ENCODE peak calls at places on chromosomes 2 and 18, in seven cellular contexts. One of them, this sample, is unnamed.

GRCh38 chr18:35697869-35698268 is 116.3 kb downstream of the GALNT1 start:
- DNase-seq in A549: no peak
- DNase-seq in CD8-positive, alpha-beta T cell: no peak
- DNase-seq in hepatocyte: no peak
- DNase-seq in lower leg skin: no peak
- DNase-seq in BE2C: no peak
- DNase-seq in cardiac muscle cell: no peak
- DNase-seq in this sample: peak

GRCh38 chr2:224969633-224970292 is 72.5 kb downstream of the DOCK10 start:
- DNase-seq in BE2C: no peak
- DNase-seq in CD8-positive, alpha-beta T cell: no peak
- DNase-seq in lower leg skin: no peak
- DNase-seq in hepatocyte: no peak
- DNase-seq in A549: no peak
- DNase-seq in cardiac muscle cell: no peak
- DNase-seq in this sample: no peak

GRCh38 chr2:21820271-21820670 is 696.5 kb downstream of the TDRD15 start:
- DNase-seq in cardiac muscle cell: no peak
- DNase-seq in hepatocyte: no peak
- DNase-seq in CD8-positive, alpha-beta T cell: no peak
- DNase-seq in A549: no peak
- DNase-seq in lower leg skin: no peak
- DNase-seq in BE2C: peak
- DNase-seq in this sample: no peak

GRCh38 chr18:37435150-37435872 is 130.3 kb downstream of the CELF4 start:
- DNase-seq in lower leg skin: no peak
- DNase-seq in A549: no peak
- DNase-seq in cardiac muscle cell: no peak
- DNase-seq in CD8-positive, alpha-beta T cell: no peak
- DNase-seq in hepatocyte: no peak
- DNase-seq in BE2C: no peak
- DNase-seq in this sample: peak

GRCh38 chr2:26609839-26610277 is 31.3 kb downstream of the CIB4 start:
- DNase-seq in CD8-positive, alpha-beta T cell: no peak
- DNase-seq in cardiac muscle cell: no peak
- DNase-seq in lower leg skin: no peak
- DNase-seq in BE2C: no peak
- DNase-seq in hepatocyte: no peak
- DNase-seq in A549: no peak
- DNase-seq in this sample: no peak

GRCh38 chr2:17719562-17720371 is 33.8 kb downstream of the SMC6 start:
- DNase-seq in A549: peak
- DNase-seq in BE2C: no peak
- DNase-seq in hepatocyte: peak
- DNase-seq in CD8-positive, alpha-beta T cell: no peak
- DNase-seq in lower leg skin: no peak
- DNase-seq in cardiac muscle cell: peak
- DNase-seq in this sample: peak

GRCh38 chr18:74416124-74416523 is 41.0 kb downstream of the DIPK1C start:
- DNase-seq in BE2C: no peak
- DNase-seq in A549: no peak
- DNase-seq in hepatocyte: no peak
- DNase-seq in CD8-positive, alpha-beta T cell: no peak
- DNase-seq in lower leg skin: no peak
- DNase-seq in cardiac muscle cell: no peak
- DNase-seq in this sample: no peak

GRCh38 chr2:230881840-230882239 is 17.1 kb downstream of the ITM2C start:
- DNase-seq in BE2C: peak
- DNase-seq in hepatocyte: no peak
- DNase-seq in CD8-positive, alpha-beta T cell: no peak
- DNase-seq in lower leg skin: no peak
- DNase-seq in cardiac muscle cell: no peak
- DNase-seq in A549: no peak
- DNase-seq in this sample: no peak

GRCh38 chr2:27742571-27742970 is 28.9 kb upstream of the MRPL33 start:
- DNase-seq in hepatocyte: no peak
- DNase-seq in A549: no peak
- DNase-seq in lower leg skin: no peak
- DNase-seq in BE2C: no peak
- DNase-seq in cardiac muscle cell: no peak
- DNase-seq in CD8-positive, alpha-beta T cell: no peak
- DNase-seq in this sample: no peak

GRCh38 chr18:26813043-26813442 is 52.5 kb downstream of the AQP4 start:
- DNase-seq in hepatocyte: peak
- DNase-seq in CD8-positive, alpha-beta T cell: no peak
- DNase-seq in A549: peak
- DNase-seq in lower leg skin: no peak
- DNase-seq in cardiac muscle cell: peak
- DNase-seq in BE2C: peak
- DNase-seq in this sample: peak

GRCh38 chr2:147515213-147515612 is 329.6 kb upstream of the ACVR2A start:
- DNase-seq in cardiac muscle cell: no peak
- DNase-seq in lower leg skin: no peak
- DNase-seq in BE2C: no peak
- DNase-seq in CD8-positive, alpha-beta T cell: no peak
- DNase-seq in A549: no peak
- DNase-seq in hepatocyte: peak
- DNase-seq in this sample: no peak

GRCh38 chr2:20447437-20448245 is 767 bp downstream of the RHOB start:
- DNase-seq in CD8-positive, alpha-beta T cell: no peak
- DNase-seq in cardiac muscle cell: peak
- DNase-seq in A549: peak
- DNase-seq in hepatocyte: peak
- DNase-seq in lower leg skin: peak
- DNase-seq in BE2C: peak
- DNase-seq in this sample: peak

GRCh38 chr2:69260666-69261065 is 126.4 kb downstream of the GFPT1 start:
- DNase-seq in hepatocyte: no peak
- DNase-seq in lower leg skin: no peak
- DNase-seq in CD8-positive, alpha-beta T cell: no peak
- DNase-seq in A549: no peak
- DNase-seq in cardiac muscle cell: no peak
- DNase-seq in BE2C: no peak
- DNase-seq in this sample: peak

GRCh38 chr2:216023055-216023648 is 9.8 kb upstream of the MREG start:
- DNase-seq in A549: peak
- DNase-seq in hepatocyte: peak
- DNase-seq in cardiac muscle cell: peak
- DNase-seq in BE2C: peak
- DNase-seq in lower leg skin: no peak
- DNase-seq in CD8-positive, alpha-beta T cell: no peak
- DNase-seq in this sample: peak

GRCh38 chr2:30334738-30335426 is 103.5 kb downstream of the LBH start:
- DNase-seq in CD8-positive, alpha-beta T cell: no peak
- DNase-seq in BE2C: no peak
- DNase-seq in cardiac muscle cell: no peak
- DNase-seq in hepatocyte: no peak
- DNase-seq in A549: peak
- DNase-seq in lower leg skin: no peak
- DNase-seq in this sample: no peak

GRCh38 chr2:126750506-126750905 is 94.5 kb downstream of the GYPC start:
- DNase-seq in BE2C: no peak
- DNase-seq in cardiac muscle cell: no peak
- DNase-seq in A549: no peak
- DNase-seq in lower leg skin: no peak
- DNase-seq in hepatocyte: no peak
- DNase-seq in CD8-positive, alpha-beta T cell: no peak
- DNase-seq in this sample: no peak

GRCh38 chr2:126748188-126748760 is 92.3 kb downstream of the GYPC start:
- DNase-seq in hepatocyte: no peak
- DNase-seq in A549: no peak
- DNase-seq in cardiac muscle cell: no peak
- DNase-seq in BE2C: no peak
- DNase-seq in CD8-positive, alpha-beta T cell: no peak
- DNase-seq in lower leg skin: no peak
- DNase-seq in this sample: no peak

GRCh38 chr2:126748929-126749518 is 93.1 kb downstream of the GYPC start:
- DNase-seq in hepatocyte: no peak
- DNase-seq in A549: no peak
- DNase-seq in cardiac muscle cell: no peak
- DNase-seq in BE2C: no peak
- DNase-seq in lower leg skin: no peak
- DNase-seq in CD8-positive, alpha-beta T cell: no peak
- DNase-seq in this sample: no peak

GRCh38 chr2:126751477-126751876 is 95.5 kb downstream of the GYPC start:
- DNase-seq in lower leg skin: no peak
- DNase-seq in cardiac muscle cell: no peak
- DNase-seq in CD8-positive, alpha-beta T cell: no peak
- DNase-seq in hepatocyte: no peak
- DNase-seq in BE2C: no peak
- DNase-seq in A549: no peak
- DNase-seq in this sample: no peak

GRCh38 chr2:126749537-126749936 is 93.6 kb downstream of the GYPC start:
- DNase-seq in A549: no peak
- DNase-seq in hepatocyte: no peak
- DNase-seq in lower leg skin: no peak
- DNase-seq in CD8-positive, alpha-beta T cell: no peak
- DNase-seq in BE2C: no peak
- DNase-seq in cardiac muscle cell: peak
- DNase-seq in this sample: no peak
- TF ChIP-seq CTCF in A549: no peak
- TF ChIP-seq CTCF in hepatocyte: no peak
- TF ChIP-seq CTCF in lower leg skin: no peak
- TF ChIP-seq CTCF in CD8-positive, alpha-beta T cell: no peak
- TF ChIP-seq CTCF in BE2C: no peak
- TF ChIP-seq CTCF in cardiac muscle cell: no peak
- TF ChIP-seq CTCF in this sample: no peak

DNA sequence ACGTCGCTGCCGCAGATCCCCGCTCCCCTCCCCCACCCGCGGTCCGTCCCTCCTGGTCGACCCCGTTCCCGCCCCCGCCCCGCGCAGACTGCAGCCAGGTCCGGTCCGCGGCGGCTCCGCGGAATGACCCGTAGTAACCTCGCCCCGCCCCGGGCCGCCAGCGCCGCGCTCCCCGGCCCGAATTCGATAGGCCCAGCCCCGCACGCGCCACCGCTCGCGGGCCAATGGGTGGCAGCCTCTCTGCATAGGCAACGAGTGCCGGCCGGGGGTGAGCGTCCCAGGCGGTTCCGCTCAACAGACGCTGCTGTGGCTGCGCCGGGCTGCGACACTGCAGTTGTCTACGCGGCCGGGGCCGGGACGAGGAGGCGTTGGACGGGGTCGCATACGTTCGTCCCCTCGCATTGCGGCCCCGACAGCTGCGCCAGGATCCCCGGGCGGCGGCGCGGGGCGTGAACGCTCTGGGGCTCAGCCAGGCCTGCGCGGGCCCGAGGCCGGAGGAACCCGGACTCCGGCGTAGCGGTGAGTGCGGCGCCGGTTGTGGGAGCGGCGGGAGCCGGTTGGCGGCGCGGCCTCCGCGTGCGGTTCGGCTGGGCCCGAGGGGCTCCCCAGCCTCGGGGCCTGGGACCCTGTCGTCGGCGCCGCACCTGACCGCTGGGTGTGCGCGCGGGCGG is at the start of gene ACSL3:
- DNase-seq in BE2C: peak
- DNase-seq in CD8-positive, alpha-beta T cell: peak
- DNase-seq in cardiac muscle cell: peak
- DNase-seq in A549: peak
- DNase-seq in hepatocyte: peak
- DNase-seq in lower leg skin: peak
- DNase-seq in this sample: peak
- H3K4me3 ChIP-seq in BE2C: peak
- H3K4me3 ChIP-seq in CD8-positive, alpha-beta T cell: peak
- H3K4me3 ChIP-seq in cardiac muscle cell: peak
- H3K4me3 ChIP-seq in A549: peak
- H3K4me3 ChIP-seq in hepatocyte: peak
- H3K4me3 ChIP-seq in lower leg skin: peak
- H3K4me3 ChIP-seq in this sample: peak

DNA sequence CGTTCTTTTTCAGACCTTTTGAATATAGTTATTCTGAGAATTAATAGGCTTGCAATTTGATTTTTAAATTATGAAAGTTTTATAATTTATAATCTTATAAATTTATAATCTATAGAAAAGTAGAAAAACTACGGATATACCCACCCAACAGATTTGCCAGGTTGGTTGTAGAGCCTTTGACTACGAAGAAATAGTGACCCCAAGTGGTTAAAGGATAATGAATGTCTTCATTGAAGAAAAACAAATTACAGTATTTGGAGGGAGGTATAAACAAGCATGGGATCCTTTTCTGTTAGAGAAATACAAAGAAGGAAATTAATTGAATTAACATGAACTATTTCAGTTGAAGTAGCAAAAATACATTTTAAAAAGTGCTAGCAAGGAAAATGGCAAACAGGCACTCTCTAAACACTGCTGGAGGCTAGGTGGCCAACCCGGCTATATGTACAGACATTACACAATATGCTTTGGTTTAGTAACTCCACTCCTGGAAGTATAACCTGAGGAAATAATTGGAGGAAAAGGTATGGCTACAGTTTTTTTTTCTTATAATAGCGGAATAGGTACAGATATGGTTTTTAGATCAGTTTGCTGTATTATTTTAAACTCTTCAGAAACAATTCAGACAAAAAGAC is 110.9 kb downstream of the MIB1 start:
- DNase-seq in CD8-positive, alpha-beta T cell: no peak
- DNase-seq in BE2C: no peak
- DNase-seq in A549: peak
- DNase-seq in cardiac muscle cell: peak
- DNase-seq in hepatocyte: peak
- DNase-seq in lower leg skin: no peak
- DNase-seq in this sample: peak
- TF ChIP-seq CTCF in CD8-positive, alpha-beta T cell: peak
- TF ChIP-seq CTCF in BE2C: peak
- TF ChIP-seq CTCF in A549: peak
- TF ChIP-seq CTCF in cardiac muscle cell: peak
- TF ChIP-seq CTCF in hepatocyte: peak
- TF ChIP-seq CTCF in lower leg skin: no peak
- TF ChIP-seq CTCF in this sample: peak

GRCh38 chr2:45616663-45617411 is 5.8 kb upstream of the SRBD1 start:
- DNase-seq in cardiac muscle cell: peak
- DNase-seq in A549: peak
- DNase-seq in CD8-positive, alpha-beta T cell: no peak
- DNase-seq in hepatocyte: no peak
- DNase-seq in BE2C: no peak
- DNase-seq in lower leg skin: no peak
- DNase-seq in this sample: peak
- H3K4me3 ChIP-seq in cardiac muscle cell: no peak
- H3K4me3 ChIP-seq in A549: no peak
- H3K4me3 ChIP-seq in CD8-positive, alpha-beta T cell: no peak
- H3K4me3 ChIP-seq in hepatocyte: no peak
- H3K4me3 ChIP-seq in BE2C: no peak
- H3K4me3 ChIP-seq in lower leg skin: no peak
- H3K4me3 ChIP-seq in this sample: no peak

GRCh38 chr2:155223781-155224406 is 525.4 kb downstream of the KCNJ3 start:
- DNase-seq in hepatocyte: peak
- DNase-seq in cardiac muscle cell: no peak
- DNase-seq in lower leg skin: no peak
- DNase-seq in A549: peak
- DNase-seq in CD8-positive, alpha-beta T cell: no peak
- DNase-seq in BE2C: peak
- DNase-seq in this sample: peak
- TF ChIP-seq CTCF in hepatocyte: peak
- TF ChIP-seq CTCF in cardiac muscle cell: no peak
- TF ChIP-seq CTCF in lower leg skin: no peak
- TF ChIP-seq CTCF in A549: peak
- TF ChIP-seq CTCF in CD8-positive, alpha-beta T cell: no peak
- TF ChIP-seq CTCF in BE2C: peak
- TF ChIP-seq CTCF in this sample: peak

DNA sequence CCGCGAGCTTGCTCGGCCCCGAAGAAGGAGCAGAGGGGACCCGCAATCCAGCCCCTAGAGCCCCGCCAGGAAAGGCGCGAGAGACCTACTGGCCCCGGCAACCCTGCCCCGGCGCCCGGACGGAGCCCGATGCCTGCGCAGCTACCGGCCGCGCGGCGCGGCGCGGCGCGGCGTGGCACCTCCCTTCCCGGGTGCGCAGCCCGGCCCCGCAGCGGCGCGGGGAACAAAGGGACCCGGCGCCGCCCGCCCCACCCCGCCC is 327 bp downstream of the CDH2 start:
- DNase-seq in cardiac muscle cell: no peak
- DNase-seq in BE2C: no peak
- DNase-seq in CD8-positive, alpha-beta T cell: no peak
- DNase-seq in hepatocyte: no peak
- DNase-seq in lower leg skin: no peak
- DNase-seq in A549: no peak
- DNase-seq in this sample: peak
- H3K4me3 ChIP-seq in cardiac muscle cell: peak
- H3K4me3 ChIP-seq in BE2C: peak
- H3K4me3 ChIP-seq in CD8-positive, alpha-beta T cell: no peak
- H3K4me3 ChIP-seq in hepatocyte: peak
- H3K4me3 ChIP-seq in lower leg skin: no peak
- H3K4me3 ChIP-seq in A549: peak
- H3K4me3 ChIP-seq in this sample: peak

This sample was measured in epithelial cell of esophagus.